ENCODE peak calls at places on chromosomes 5 and 9, in seven cellular contexts. I is stomach, O is esophagus squamous epithelium, E is ovary, T is transverse colon, N is sigmoid colon, Y is IMR-90. H is an unnamed sample.

GRCh38 chr9:28136113-28136512 is 562.8 kb upstream of the C9orf72 start:
- DNase-seq in Y (no peak), I (no peak), N (no peak), E (no peak), O (no peak), T (no peak), H (no peak)

GRCh38 chr9:104903609-104904008 is 24.3 kb downstream of the ABCA1 start:
- DNase-seq in T (no peak), E (no peak), I (no peak), O (no peak), Y (peak; percentile 76), N (no peak), H (peak; percentile 75)

GRCh38 chr9:124595743-124596142 is 88.5 kb upstream of the NR5A1 start:
- DNase-seq in T (peak; percentile 19), I (no peak), Y (no peak), E (no peak), N (no peak), O (no peak), H (no peak)

GRCh38 chr5:150209020-150209635 is 19.3 kb downstream of the SLC6A7 start:
- DNase-seq in E (no peak), Y (peak; percentile 76), I (no peak), O (no peak), N (no peak), T (peak; percentile 85), H (peak; percentile 94)

GRCh38 chr5:133363807-133364587 is 248.3 kb downstream of the FSTL4 start:
- DNase-seq in Y (no peak), O (no peak), E (no peak), I (no peak), N (no peak), T (no peak), H (no peak)

GRCh38 chr5:78547731-78548189 is 100.8 kb downstream of the LHFPL2 start:
- DNase-seq in I (no peak), Y (peak; percentile 84), T (peak; percentile 55), N (peak; percentile 96), E (peak; percentile 89), O (no peak), H (no peak)

GRCh38 chr9:116141864-116142561 is 11.6 kb upstream of the PAPPA start:
- DNase-seq in N (no peak), O (no peak), Y (no peak), I (no peak), T (no peak), E (no peak), H (no peak)

GRCh38 chr5:3980146-3980545 is 384.5 kb downstream of the IRX1 start:
- DNase-seq in N (no peak), O (no peak), T (no peak), I (no peak), E (no peak), Y (no peak), H (no peak)

GRCh38 chr5:32805966-32806626 is 95.0 kb downstream of the NPR3 start:
- DNase-seq in O (no peak), Y (peak; percentile 94), E (no peak), N (no peak), T (no peak), I (no peak), H (peak; percentile 25)

GRCh38 chr5:172533058-172533398 is 78.7 kb upstream of the SH3PXD2B start:
- DNase-seq in I (no peak), Y (no peak), N (peak; percentile 62), E (no peak), T (peak; percentile 21), O (no peak), H (no peak)

GRCh38 chr5:176904276-176904675 is 5.1 kb upstream of the HK3 start:
- DNase-seq in N (no peak), I (no peak), T (no peak), Y (no peak), E (no peak), O (no peak), H (no peak)

GRCh38 chr5:148864113-148864841 is 37.9 kb downstream of the ADRB2 start:
- DNase-seq in E (no peak), I (no peak), Y (peak; percentile 62), T (no peak), N (no peak), O (no peak), H (no peak)

GRCh38 chr5:109880907-109881685 is 191.4 kb downstream of the MAN2A1 start:
- DNase-seq in I (no peak), T (no peak), N (no peak), Y (peak; percentile 15), E (no peak), O (no peak), H (no peak)

GRCh38 chr5:1375871-1376850 is 31.3 kb upstream of the CLPTM1L start:
- DNase-seq in T (no peak), Y (no peak), N (no peak), O (no peak), I (no peak), E (no peak), H (no peak)

GRCh38 chr9:81787747-81788632 is 98.6 kb upstream of the TLE1 start:
- DNase-seq in Y (peak; percentile 87), E (peak; percentile 20), O (no peak), T (peak; percentile 45), I (no peak), N (peak; percentile 64), H (peak; percentile 82)

GRCh38 chr5:156634301-156634700 is 215.8 kb upstream of the PPP1R2B start:
- DNase-seq in Y (no peak), E (no peak), I (no peak), T (no peak), O (no peak), N (no peak), H (no peak)

GRCh38 chr5:142202282-142202681 is 93.7 kb downstream of the NDFIP1 start:
- DNase-seq in Y (peak; percentile 65), I (no peak), E (no peak), N (no peak), T (no peak), O (no peak), H (peak; percentile 60)

GRCh38 chr5:59744531-59744992 is 149.0 kb downstream of the PDE4D start:
- DNase-seq in Y (peak; percentile 25), E (no peak), I (no peak), T (no peak), N (no peak), O (no peak), H (no peak)

GRCh38 chr5:56145511-56145910 is 87.6 kb downstream of the ANKRD55 start:
- DNase-seq in T (no peak), I (no peak), O (no peak), E (no peak), N (no peak), Y (no peak), H (no peak)

GRCh38 chr9:122265265-122265900 is 701 bp downstream of the MRRF start:
- DNase-seq in E (no peak), I (no peak), N (no peak), O (no peak), T (peak; percentile 28), Y (peak; percentile 6), H (peak; percentile 15)

GRCh38 chr5:133741818-133742355 is 129.5 kb upstream of the FSTL4 start:
- DNase-seq in T (no peak), I (no peak), N (no peak), E (no peak), O (no peak), Y (no peak), H (no peak)

GRCh38 chr9:112541690-112542089 is 55.1 kb downstream of the KIAA1958 start:
- DNase-seq in Y (peak; percentile 10), E (no peak), N (no peak), O (no peak), T (no peak), I (no peak), H (no peak)

GRCh38 chr5:155025890-155026289 is 12.3 kb downstream of the KIF4B start:
- DNase-seq in O (no peak), I (no peak), T (no peak), Y (no peak), N (no peak), E (no peak), H (no peak)

GRCh38 chr5:67047616-67048015 is 149.0 kb downstream of the CD180 start:
- DNase-seq in O (no peak), I (no peak), N (no peak), Y (no peak), E (no peak), T (no peak), H (no peak)

GRCh38 chr9:111807197-111807596 is 12.5 kb upstream of the SHOC1 start:
- DNase-seq in O (no peak), E (no peak), N (no peak), T (no peak), I (no peak), Y (no peak), H (peak; percentile 8)

GRCh38 chr5:168931638-168932345 is 352.6 kb upstream of the PANK3 start:
- DNase-seq in Y (no peak), I (no peak), E (no peak), T (no peak), O (no peak), N (no peak), H (peak; percentile 33)

GRCh38 chr9:122307036-122307435 is 42.4 kb downstream of the MRRF start:
- DNase-seq in E (no peak), O (no peak), Y (no peak), I (no peak), T (no peak), N (no peak), H (no peak)

GRCh38 chr5:31251032-31251431 is 57.5 kb downstream of the CDH6 start:
- DNase-seq in N (no peak), E (no peak), T (no peak), Y (no peak), I (no peak), O (no peak), H (no peak)
- TF ChIP-seq POLR2A in N (no peak), E (no peak), T (no peak), Y (no peak), I (no peak), O (no peak), H (no peak)

GRCh38 chr9:137293482-137294090 is 8.5 kb downstream of the NRARP start:
- DNase-seq in Y (no peak), E (no peak), N (no peak), O (no peak), T (peak; percentile 87), I (peak; percentile 91), H (no peak)
- TF ChIP-seq POLR2A in Y (no peak), E (no peak), N (no peak), O (no peak), T (peak; percentile 35), I (no peak), H (no peak)

DNA sequence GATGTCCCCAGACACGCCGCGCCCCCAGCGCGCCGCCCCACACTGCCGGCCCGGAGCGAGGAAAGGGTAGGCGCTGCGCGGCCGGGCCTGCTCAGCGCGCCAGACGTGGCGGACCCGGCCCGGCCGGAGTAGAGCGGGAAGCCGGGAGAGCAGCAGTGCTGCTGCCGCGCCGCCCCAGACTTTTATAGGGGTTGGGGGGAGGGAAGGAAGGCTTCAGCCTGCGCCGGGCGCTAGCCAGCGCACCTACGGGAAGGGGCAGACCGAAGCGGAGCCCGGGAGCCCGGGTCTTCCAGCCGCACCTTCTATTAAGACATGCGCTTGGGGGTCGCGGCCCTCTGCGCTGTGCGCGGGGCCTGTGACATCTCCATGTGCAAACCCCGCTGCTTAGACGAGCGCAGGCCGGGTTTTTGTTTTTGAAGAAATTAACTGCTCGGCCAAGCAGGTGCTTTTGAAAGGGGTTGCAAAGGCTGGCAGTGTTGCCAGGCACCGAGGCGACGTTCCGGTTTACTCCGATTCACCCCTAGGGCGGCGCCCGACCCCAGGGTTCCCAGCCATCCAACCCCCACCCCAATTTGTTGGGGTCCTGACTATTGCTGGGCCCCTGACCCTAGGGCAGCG is 361 bp upstream of the PAX5 start:
- DNase-seq in I (no peak), T (peak; percentile 39), O (no peak), E (no peak), Y (no peak), N (no peak), H (no peak)
- TF ChIP-seq POLR2A in I (no peak), T (no peak), O (peak; percentile 48), E (no peak), Y (no peak), N (no peak), H (no peak)

GRCh38 chr5:14211818-14212799 is 69.0 kb downstream of the TRIO start:
- DNase-seq in O (no peak), I (no peak), N (no peak), T (peak; percentile 54), Y (no peak), E (no peak), H (no peak)
- TF ChIP-seq POLR2A in O (no peak), I (no peak), N (no peak), T (no peak), Y (no peak), E (no peak), H (no peak)